ENCODE peak calls at places on chromosomes 1 and 21, in six cellular contexts. R, X, W, V, Z and A are unnamed samples.

GRCh38 chr1:212219679-212220463 is 65.3 kb upstream of the PPP2R5A start:
- DNase-seq in V (no peak), R (no peak), X (no peak), W (no peak), Z (no peak), A (peak; percentile 81)

GRCh38 chr1:199029855-199030254 is 391.0 kb downstream of the PTPRC start:
- DNase-seq in V (no peak), R (no peak), X (no peak), W (no peak), Z (no peak), A (peak; percentile 25)

GRCh38 chr1:167156466-167156865 is 62.6 kb downstream of the STYXL2 start:
- DNase-seq in R (no peak), Z (no peak), W (no peak), V (no peak), X (no peak), A (no peak)

GRCh38 chr1:67281246-67281645 is 26.4 kb upstream of the IL12RB2 start:
- DNase-seq in W (no peak), Z (no peak), V (no peak), X (no peak), R (no peak), A (no peak)

GRCh38 chr1:160451859-160452232 is 51.5 kb downstream of the VANGL2 start:
- DNase-seq in V (no peak), W (no peak), R (no peak), Z (no peak), X (no peak), A (no peak)

GRCh38 chr1:168636642-168637111 is 60.3 kb downstream of the XCL1 start:
- DNase-seq in V (no peak), Z (no peak), X (no peak), W (no peak), R (no peak), A (peak; percentile 87)

GRCh38 chr1:230090194-230090711 is 23.2 kb downstream of the GALNT2 start:
- DNase-seq in R (no peak), W (no peak), Z (no peak), X (no peak), V (no peak), A (no peak)

GRCh38 chr1:162950187-162950586 is 89.2 kb upstream of the CCDC190 start:
- DNase-seq in X (no peak), V (no peak), R (no peak), Z (no peak), W (no peak), A (no peak)

GRCh38 chr21:22200378-22201092 is 1202.3 kb downstream of the NCAM2 start:
- DNase-seq in X (no peak), R (no peak), W (no peak), Z (no peak), V (no peak), A (no peak)

GRCh38 chr1:244106837-244107491 is 55.9 kb downstream of the ZBTB18 start:
- DNase-seq in W (no peak), V (peak; percentile 39), X (no peak), R (no peak), Z (no peak), A (no peak)

GRCh38 chr21:16419188-16419874 is 689.5 kb downstream of the USP25 start:
- DNase-seq in R (peak; percentile 60), V (peak; percentile 91), W (peak; percentile 81), Z (peak; percentile 67), X (peak; percentile 95), A (no peak)

GRCh38 chr1:195717651-195718050 is 890.6 kb downstream of the KCNT2 start:
- DNase-seq in Z (no peak), R (no peak), W (no peak), X (no peak), V (no peak), A (no peak)

GRCh38 chr1:97573560-97573959 is 347.3 kb downstream of the DPYD start:
- DNase-seq in R (no peak), Z (no peak), W (no peak), V (no peak), X (no peak), A (no peak)

GRCh38 chr1:68906431-68906830 is 409.5 kb upstream of the DEPDC1 start:
- DNase-seq in V (no peak), Z (no peak), X (no peak), R (no peak), W (no peak), A (no peak)

GRCh38 chr1:51252366-51252765 is 16.3 kb downstream of the RNF11 start:
- DNase-seq in W (no peak), X (no peak), Z (no peak), R (no peak), V (no peak), A (no peak)

GRCh38 chr1:63794354-63794753 is 20.5 kb downstream of the ROR1 start:
- DNase-seq in R (no peak), X (no peak), V (no peak), Z (no peak), W (no peak), A (no peak)

GRCh38 chr1:42334240-42335049 is 590 bp downstream of the FOXJ3 start:
- DNase-seq in V (peak; percentile 65), W (peak; percentile 32), R (peak; percentile 48), X (peak; percentile 76), Z (no peak), A (no peak)

GRCh38 chr1:30562559-30562958 is 160.8 kb downstream of the MATN1 start:
- DNase-seq in V (no peak), W (no peak), Z (no peak), X (no peak), R (no peak), A (no peak)

GRCh38 chr21:34609244-34609950 is 5.5 kb downstream of the RCAN1 start:
- DNase-seq in V (no peak), X (no peak), R (no peak), Z (no peak), W (no peak), A (no peak)

GRCh38 chr1:55741516-55741915 is 526.4 kb upstream of the USP24 start:
- DNase-seq in V (no peak), W (no peak), R (no peak), X (no peak), Z (no peak), A (no peak)

GRCh38 chr1:94284481-94284880 is 47.1 kb upstream of the ARHGAP29 start:
- DNase-seq in V (no peak), W (no peak), R (no peak), X (no peak), Z (no peak), A (no peak)

GRCh38 chr21:37072239-37072987 is 458 bp downstream of the PIGP start:
- DNase-seq in W (peak; percentile 58), X (peak; percentile 62), Z (peak; percentile 92), V (peak; percentile 86), R (peak; percentile 89), A (peak; percentile 13)

GRCh38 chr21:33067045-33067444 is 2.9 kb upstream of the OLIG1 start:
- DNase-seq in Z (no peak), X (no peak), W (no peak), R (no peak), V (no peak), A (no peak)

GRCh38 chr1:160405331-160405877 is 5.0 kb downstream of the VANGL2 start:
- DNase-seq in R (no peak), Z (no peak), W (no peak), V (no peak), X (no peak), A (no peak)

GRCh38 chr1:189424746-189425331 is 1052.8 kb downstream of the BRINP3 start:
- DNase-seq in Z (no peak), V (no peak), W (no peak), R (no peak), X (no peak), A (no peak)

GRCh38 chr1:246427611-246428010 is 79.5 kb downstream of the SMYD3 start:
- DNase-seq in V (no peak), X (no peak), R (no peak), Z (no peak), W (no peak), A (no peak)

GRCh38 chr1:228478912-228479665 is 8.1 kb upstream of the RNF187 start:
- DNase-seq in V (no peak), Z (no peak), W (no peak), R (no peak), X (no peak), A (no peak)

GRCh38 chr1:110634455-110635281 is 28.5 kb upstream of the KCNA2 start:
- DNase-seq in Z (peak; percentile 81), W (peak; percentile 66), R (peak; percentile 65), X (no peak), V (no peak), A (no peak)

GRCh38 chr1:156245451-156246232 is 2.2 kb downstream of the PAQR6 start:
- DNase-seq in X (peak; percentile 19), Z (peak; percentile 73), W (peak; percentile 42), R (no peak), V (peak; percentile 30), A (no peak)

GRCh38 chr1:181743878-181744312 is 260.6 kb downstream of the CACNA1E start:
- DNase-seq in W (no peak), X (peak; percentile 47), V (no peak), Z (no peak), R (no peak), A (no peak)

GRCh38 chr1:206583461-206584264 is 28.6 kb downstream of the EIF2D start:
- DNase-seq in W (peak; percentile 83), Z (peak; percentile 82), X (no peak), V (peak; percentile 51), R (peak; percentile 87), A (no peak)